ENCODE peak calls at places on chromosome 1, in seven cellular contexts. U, O, B, N, E, H and M are unnamed samples.

GRCh38 chr1:244370060-244370637 is 81.6 kb downstream of the ADSS2 start:
- DNase-seq in H (no peak), N (no peak), B (no peak), U (no peak), O (no peak), E (no peak), M (no peak)

GRCh38 chr1:220137006-220137794 is 43.3 kb downstream of the IARS2 start:
- DNase-seq in U (no peak), H (no peak), O (no peak), N (peak; percentile 97), B (no peak), E (no peak), M (no peak)

GRCh38 chr1:1304331-1305299 is 3.1 kb downstream of the ACAP3 start:
- DNase-seq in B (peak; percentile 57), N (peak; percentile 53), O (no peak), H (no peak), U (no peak), E (peak; percentile 83), M (no peak)

GRCh38 chr1:53395671-53396215 is 63.5 kb upstream of the DMRTB1 start:
- DNase-seq in U (no peak), E (no peak), N (no peak), H (no peak), O (no peak), B (no peak), M (no peak)

GRCh38 chr1:1552263-1552639 is 11.8 kb upstream of the TMEM240 start:
- DNase-seq in B (no peak), H (no peak), O (no peak), E (no peak), U (no peak), N (no peak), M (no peak)

GRCh38 chr1:150545486-150546032 is 3.6 kb upstream of the ADAMTSL4 start:
- DNase-seq in B (no peak), H (no peak), U (no peak), N (no peak), E (no peak), O (no peak), M (no peak)

GRCh38 chr1:38029725-38030511 is 16.7 kb downstream of the POU3F1 start:
- DNase-seq in E (peak; percentile 77), B (no peak), N (peak; percentile 66), O (peak; percentile 50), U (peak; percentile 82), H (no peak), M (peak; percentile 81)

GRCh38 chr1:119438761-119439160 is 23.8 kb downstream of the HSD3B2 start:
- DNase-seq in B (no peak), E (no peak), U (no peak), H (no peak), N (no peak), O (no peak), M (no peak)

GRCh38 chr1:10975567-10976326 is 36.7 kb upstream of the TARDBP start:
- DNase-seq in U (no peak), B (no peak), H (no peak), E (peak; percentile 82), N (peak; percentile 19), O (no peak), M (no peak)

GRCh38 chr1:186722711-186723309 is 42.6 kb upstream of the PTGS2 start:
- DNase-seq in O (no peak), N (peak; percentile 64), U (no peak), H (no peak), B (peak; percentile 61), E (peak; percentile 55), M (peak; percentile 8)